ENCODE peak calls at places on chromosomes 12 and 14, in six cellular contexts. R is foreskin keratinocyte, K is heart left ventricle, W is A549, D is neural progenitor cell, Z is ovary. Y is an unnamed sample.

GRCh38 chr12:117063162-117063911 is 35.9 kb downstream of the TESC start:
- DNase-seq in D (no peak), W (no peak), Z (no peak), R (no peak), K (peak; percentile 50), Y (peak; percentile 53)

GRCh38 chr14:76045773-76046172 is 60.2 kb downstream of the IFT43 start:
- DNase-seq in K (no peak), W (no peak), R (no peak), D (no peak), Z (no peak), Y (no peak)

GRCh38 chr12:53204351-53204750 is 2.7 kb downstream of the ITGB7 start:
- DNase-seq in W (no peak), Z (no peak), K (no peak), R (no peak), D (no peak), Y (no peak)

GRCh38 chr14:38210587-38211257 is 3.0 kb downstream of the SSTR1 start:
- DNase-seq in Z (no peak), D (peak; percentile 69), K (peak; percentile 20), R (no peak), W (peak; percentile 24), Y (peak; percentile 33)

GRCh38 chr14:24858684-24859083 is 191.3 kb downstream of the STXBP6 start:
- DNase-seq in D (no peak), R (no peak), K (no peak), W (no peak), Z (no peak), Y (no peak)

GRCh38 chr12:12877789-12878455 is 13.4 kb upstream of the GPRC5A start:
- DNase-seq in D (no peak), K (no peak), Z (no peak), R (no peak), W (no peak), Y (no peak)

GRCh38 chr12:52314511-52314910 is 6.7 kb downstream of the KRT83 start:
- DNase-seq in D (no peak), K (peak; percentile 2), R (no peak), Z (no peak), W (no peak), Y (no peak)

GRCh38 chr12:121400332-121401139 is 618 bp downstream of the RNF34 start:
- DNase-seq in K (no peak), W (peak; percentile 56), R (peak; percentile 41), D (peak; percentile 60), Z (no peak), Y (peak; percentile 42)

GRCh38 chr14:95071649-95072256 is 85.6 kb downstream of the DICER1 start:
- DNase-seq in R (no peak), D (peak; percentile 65), Z (no peak), W (no peak), K (no peak), Y (no peak)

GRCh38 chr12:46260153-46260912 is 8.5 kb downstream of the SLC38A1 start:
- DNase-seq in K (no peak), D (peak; percentile 25), W (no peak), Z (no peak), R (no peak), Y (no peak)

GRCh38 chr12:16579041-16579440 is 26.9 kb downstream of the LMO3 start:
- DNase-seq in K (no peak), R (no peak), W (no peak), D (no peak), Z (no peak), Y (no peak)

GRCh38 chr12:18828483-18828882 is 90.6 kb downstream of the CAPZA3 start:
- DNase-seq in K (no peak), Z (no peak), D (no peak), W (no peak), R (no peak), Y (no peak)

GRCh38 chr12:13167226-13167625 is 29.3 kb upstream of the EMP1 start:
- DNase-seq in D (no peak), Z (no peak), K (no peak), R (peak; percentile 56), W (no peak), Y (no peak)

GRCh38 chr14:59570122-59570521 is 6.5 kb downstream of the CCDC175 start:
- DNase-seq in D (no peak), R (no peak), W (peak; percentile 7), Z (no peak), K (no peak), Y (no peak)

GRCh38 chr12:108735855-108736254 is 4.5 kb upstream of the CORO1C start:
- DNase-seq in W (no peak), D (no peak), K (no peak), R (no peak), Z (no peak), Y (no peak)

GRCh38 chr12:1519642-1520041 is 74.7 kb downstream of the FBXL14 start:
- DNase-seq in Z (no peak), D (no peak), W (no peak), R (no peak), K (no peak), Y (no peak)

GRCh38 chr12:127899981-127900380 is 367.0 kb upstream of the TMEM132C start:
- DNase-seq in K (no peak), W (no peak), D (no peak), Z (no peak), R (no peak), Y (no peak)

GRCh38 chr14:74967618-74968017 is 12.2 kb upstream of the PGF start:
- DNase-seq in R (no peak), D (no peak), Z (no peak), W (no peak), K (no peak), Y (no peak)

GRCh38 chr12:124517260-124518050 is 50.0 kb downstream of the NCOR2 start:
- DNase-seq in Z (peak; percentile 69), R (no peak), K (peak; percentile 81), W (peak; percentile 55), D (no peak), Y (peak; percentile 79)

GRCh38 chr14:73634333-73634833 is 10.4 kb upstream of the DNAL1 start:
- DNase-seq in Z (peak; percentile 65), D (peak; percentile 82), W (no peak), R (no peak), K (no peak), Y (no peak)

GRCh38 chr14:101927859-101928258 is 36.5 kb upstream of the DYNC1H1 start:
- DNase-seq in D (no peak), Z (peak; percentile 96), R (no peak), K (peak; percentile 91), W (no peak), Y (peak; percentile 93)

GRCh38 chr14:91230363-91231035 is 14.0 kb downstream of the GPR68 start:
- DNase-seq in R (no peak), D (no peak), W (peak; percentile 14), Z (no peak), K (no peak), Y (no peak)

GRCh38 chr12:81347404-81347803 is 269.5 kb downstream of the ACSS3 start:
- DNase-seq in Z (no peak), R (no peak), W (no peak), D (no peak), K (no peak), Y (no peak)

GRCh38 chr12:56071648-56072047 is 8.3 kb upstream of the ERBB3 start:
- DNase-seq in W (no peak), R (peak; percentile 64), D (no peak), Z (no peak), K (no peak), Y (no peak)

GRCh38 chr12:50984899-50985298 is 32.6 kb downstream of the HIGD1C start:
- DNase-seq in K (no peak), W (no peak), D (no peak), Z (no peak), R (no peak), Y (no peak)

GRCh38 chr12:50988051-50988450 is 35.7 kb downstream of the HIGD1C start:
- DNase-seq in K (no peak), Z (no peak), D (no peak), R (no peak), W (no peak), Y (no peak)

GRCh38 chr12:50986961-50987737 is 34.8 kb downstream of the HIGD1C start:
- DNase-seq in D (peak; percentile 50), R (no peak), W (peak; percentile 60), Z (peak; percentile 63), K (peak; percentile 42), Y (no peak)

GRCh38 chr12:50988871-50989270 is 36.5 kb downstream of the HIGD1C start:
- DNase-seq in K (no peak), R (no peak), W (no peak), Z (no peak), D (no peak), Y (no peak)

DNA sequence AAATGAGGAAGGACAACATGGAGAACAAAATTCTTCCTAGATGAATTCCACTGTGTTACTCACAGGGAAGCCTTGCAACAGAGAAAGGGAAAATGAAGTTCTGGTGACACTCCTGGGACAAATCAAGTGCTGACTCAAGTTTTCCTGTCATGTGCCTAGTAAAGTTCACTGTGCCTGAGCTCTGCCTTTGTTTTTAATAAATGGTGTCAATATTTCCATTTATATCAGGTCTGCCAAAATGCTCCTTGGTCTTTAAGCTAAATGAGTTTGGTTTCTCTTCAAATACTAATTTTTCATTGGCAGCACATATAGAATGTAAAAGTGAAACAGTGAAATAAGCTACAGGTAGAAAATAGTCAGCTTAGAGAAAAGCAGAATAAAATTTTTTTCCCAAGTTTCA is 33.0 kb downstream of the HIGD1C start:
- DNase-seq in D (no peak), W (no peak), Z (peak; percentile 32), R (peak; percentile 7), K (peak; percentile 46), Y (no peak)
- H3K27ac ChIP-seq in D (no peak overlapping the region), W (no peak overlapping the region), Z (no peak overlapping the region), R (no peak overlapping the region), K (peak overlapping the region; percentile 3), Y (no peak overlapping the region)

GRCh38 chr14:54566410-54567223 is at the start of gene SAMD4A:
- DNase-seq in D (peak; percentile 84), W (peak; percentile 88), Z (peak; percentile 76), R (peak; percentile 57), K (peak; percentile 87), Y (peak; percentile 84)
- H3K4me1 ChIP-seq in D (peaks cover 10% of the 10 kb centered on the region), W (peaks cover 35% of the 10 kb centered on the region), Z (peaks cover 2% of the 10 kb centered on the region), R (peaks cover 28% of the 10 kb centered on the region), K (peaks cover 34% of the 10 kb centered on the region), Y (peaks cover 8% of the 10 kb centered on the region)

GRCh38 chr14:21537088-21537424 is 10.9 kb upstream of the SALL2 start:
- DNase-seq in R (no peak), K (no peak), Z (no peak), D (peak; percentile 84), W (no peak), Y (no peak)
- H3K27ac ChIP-seq in R (no peak overlapping the region), K (no peak overlapping the region), Z (no peak overlapping the region), D (peak overlapping the region; percentile 99), W (no peak overlapping the region), Y (no peak overlapping the region)

DNA sequence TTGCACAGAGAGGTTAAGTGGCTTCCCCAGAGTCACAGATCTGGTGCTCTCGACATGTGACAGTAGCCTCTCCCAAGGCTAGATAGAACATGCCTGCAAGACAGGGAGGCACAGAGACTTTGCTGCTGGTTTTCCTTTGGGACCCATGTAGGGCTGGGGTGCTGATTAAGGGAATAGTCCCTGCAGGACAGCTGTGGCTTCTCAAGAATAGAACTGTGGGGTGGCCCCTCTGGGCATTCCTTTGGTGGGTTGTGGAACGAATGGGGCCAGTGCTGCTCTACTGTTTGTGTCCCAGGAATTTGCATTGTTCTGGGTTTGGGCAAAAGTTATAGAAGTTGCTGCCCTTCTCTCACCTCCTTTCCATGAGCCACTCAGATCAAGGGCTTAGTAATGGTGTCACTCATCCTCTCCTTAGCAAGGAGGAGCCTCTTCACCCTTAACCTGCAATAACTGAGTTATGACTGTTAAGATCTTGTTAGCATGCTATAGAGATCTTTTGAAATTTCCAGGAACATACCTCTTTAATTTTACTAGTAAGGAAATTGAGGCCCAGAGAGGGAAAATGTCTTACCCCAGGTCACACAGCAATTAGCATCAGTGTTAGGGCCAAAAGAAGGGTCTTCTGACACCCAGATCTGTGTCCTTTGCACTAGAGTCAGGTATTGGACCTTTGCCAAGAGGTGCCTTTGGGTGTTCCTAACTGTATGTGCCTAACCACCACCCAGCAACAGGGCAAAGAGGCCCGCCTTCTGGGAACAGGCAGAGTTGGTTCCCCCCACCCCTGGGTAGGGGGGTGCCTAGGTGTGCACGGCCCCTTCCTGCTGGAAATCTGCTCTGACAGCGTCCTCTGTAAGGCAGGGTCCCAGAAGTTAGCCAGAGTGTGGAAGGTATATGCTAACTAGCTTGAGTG is 31.4 kb downstream of the CD9 start:
- DNase-seq in W (no peak), Z (no peak), K (no peak), D (no peak), R (no peak), Y (peak; percentile 41)
- H3K4me1 ChIP-seq in W (peaks cover 9% of the 10 kb centered on the region), Z (peaks cover 3% of the 10 kb centered on the region), K (peaks cover 73% of the 10 kb centered on the region), D (peaks cover 41% of the 10 kb centered on the region), R (peaks cover 41% of the 10 kb centered on the region), Y (peaks cover 49% of the 10 kb centered on the region)